ENCODE peak calls at places on chromosomes 13 and 19, in five cellular contexts. W, R, O, K and V are unnamed samples.

GRCh38 chr13:29886446-29886845 is 36.0 kb upstream of the UBL3 start:
- DNase-seq in W (no peak), R (no peak), O (no peak), K (no peak), V (no peak)

GRCh38 chr19:10214784-10215183 is 16.3 kb downstream of the S1PR2 start:
- DNase-seq in W (peak), R (peak), O (no peak), K (peak), V (no peak)

GRCh38 chr19:35856001-35856400 is 710 bp upstream of the KIRREL2 start:
- DNase-seq in W (no peak), R (no peak), O (no peak), K (no peak), V (no peak)

GRCh38 chr19:22286151-22286810 is at the start of gene ZNF729:
- DNase-seq in W (no peak), R (no peak), O (no peak), K (no peak), V (no peak)

GRCh38 chr19:56508282-56508778 is 675 bp downstream of the ZNF471 start:
- DNase-seq in W (no peak), R (no peak), O (no peak), K (no peak), V (no peak)

GRCh38 chr19:18878858-18879578 is 16.9 kb downstream of the CERS1 start:
- DNase-seq in W (no peak), R (no peak), O (no peak), K (no peak), V (no peak)

GRCh38 chr13:28324181-28324789 is 170.6 kb downstream of the FLT1 start:
- DNase-seq in W (peak), R (peak), O (no peak), K (no peak), V (peak)

GRCh38 chr19:1087813-1088418 is 7.3 kb downstream of the POLR2E start:
- DNase-seq in W (no peak), R (no peak), O (no peak), K (no peak), V (peak)

GRCh38 chr13:74289861-74290260 is 155.7 kb upstream of the KLF12 start:
- DNase-seq in W (no peak), R (no peak), O (no peak), K (no peak), V (no peak)

GRCh38 chr13:50509167-50509566 is 334.3 kb downstream of the DLEU7 start:
- DNase-seq in W (no peak), R (no peak), O (no peak), K (no peak), V (no peak)

GRCh38 chr13:44739120-44739519 is 163.0 kb upstream of the TSC22D1 start:
- DNase-seq in W (no peak), R (no peak), O (no peak), K (no peak), V (no peak)

GRCh38 chr19:17889609-17890214 is 18.0 kb downstream of the SLC5A5 start:
- DNase-seq in W (peak), R (peak), O (no peak), K (peak), V (peak)

GRCh38 chr13:107462501-107462900 is 752.8 kb downstream of the LIG4 start:
- DNase-seq in W (no peak), R (no peak), O (no peak), K (no peak), V (no peak)

GRCh38 chr13:109684836-109685602 is 101.4 kb downstream of the IRS2 start:
- DNase-seq in W (peak), R (peak), O (no peak), K (no peak), V (no peak)

GRCh38 chr19:40718774-40719391 is 2.0 kb downstream of the ITPKC start:
- DNase-seq in W (peak), R (peak), O (no peak), K (peak), V (no peak)

GRCh38 chr13:44364601-44365000 is 9.0 kb upstream of the SERP2 start:
- DNase-seq in W (peak), R (peak), O (no peak), K (peak), V (no peak)

GRCh38 chr19:7831452-7831851 is 1.4 kb downstream of the EVI5L start:
- DNase-seq in W (peak), R (peak), O (no peak), K (peak), V (peak)

GRCh38 chr19:18674616-18675015 is 8.9 kb upstream of the CRTC1 start:
- DNase-seq in W (peak), R (peak), O (no peak), K (peak), V (no peak)

GRCh38 chr13:26528527-26528926 is 29.0 kb upstream of the WASF3 start:
- DNase-seq in W (no peak), R (no peak), O (no peak), K (no peak), V (no peak)

GRCh38 chr19:52734340-52734892 is 428 bp downstream of the ZNF611 start:
- DNase-seq in W (no peak), R (no peak), O (no peak), K (no peak), V (no peak)

GRCh38 chr13:41915096-41915495 is 45.8 kb downstream of the VWA8 start:
- DNase-seq in W (no peak), R (peak), O (no peak), K (no peak), V (no peak)

GRCh38 chr19:18418034-18418724 is 1.0 kb upstream of the SSBP4 start:
- DNase-seq in W (no peak), R (no peak), O (no peak), K (no peak), V (no peak)

GRCh38 chr19:18274776-18275356 is 614 bp upstream of the IQCN start:
- DNase-seq in W (peak), R (peak), O (no peak), K (peak), V (peak)

GRCh38 chr19:1373534-1374249 is 10.0 kb upstream of the NDUFS7 start:
- DNase-seq in W (no peak), R (peak), O (no peak), K (no peak), V (no peak)

GRCh38 chr13:21240586-21240985 is 64.1 kb downstream of the MRPL57 start:
- DNase-seq in W (peak), R (peak), O (no peak), K (peak), V (no peak)

GRCh38 chr13:105638446-105638845 is 897.0 kb downstream of the EFNB2 start:
- DNase-seq in W (no peak), R (no peak), O (no peak), K (peak), V (no peak)

GRCh38 chr19:35154535-35155406 is at the start of gene FXYD5:
- DNase-seq in W (peak), R (peak), O (peak), K (peak), V (peak)

GRCh38 chr13:24680258-24680920 is at the start of gene ATP12A:
- DNase-seq in W (no peak), R (no peak), O (no peak), K (no peak), V (no peak)

GRCh38 chr13:38563739-38564138 is 123.1 kb upstream of the FREM2 start:
- DNase-seq in W (no peak), R (no peak), O (no peak), K (no peak), V (no peak)

GRCh38 chr13:98785968-98786367 is 33.5 kb upstream of the SLC15A1 start:
- DNase-seq in W (no peak), R (no peak), O (no peak), K (no peak), V (no peak)

GRCh38 chr19:29170554-29170953 is 42.4 kb downstream of the UQCRFS1 start:
- DNase-seq in W (no peak), R (no peak), O (no peak), K (no peak), V (no peak)

GRCh38 chr13:99647593-99647980 is 146.3 kb downstream of the TM9SF2 start:
- DNase-seq in W (no peak), R (no peak), O (no peak), K (no peak), V (no peak)

GRCh38 chr19:18390075-18390909 is 4.3 kb downstream of the GDF15 start:
- DNase-seq in W (no peak), R (peak), O (no peak), K (no peak), V (no peak)

GRCh38 chr13:50543767-50544166 is 299.7 kb downstream of the DLEU7 start:
- DNase-seq in W (peak), R (peak), O (peak), K (peak), V (no peak)

GRCh38 chr19:29086182-29086581 is 126.8 kb downstream of the UQCRFS1 start:
- DNase-seq in W (no peak), R (no peak), O (no peak), K (no peak), V (no peak)

GRCh38 chr19:50894478-50895356 is 16.5 kb downstream of the KLK4 start:
- DNase-seq in W (no peak), R (no peak), O (no peak), K (no peak), V (no peak)

GRCh38 chr13:49064459-49064858 is 88.7 kb downstream of the FNDC3A start:
- DNase-seq in W (no peak), R (no peak), O (no peak), K (no peak), V (no peak)

GRCh38 chr19:29521291-29522075 is 4.3 kb upstream of the VSTM2B start:
- DNase-seq in W (no peak), R (no peak), O (no peak), K (no peak), V (no peak)

GRCh38 chr19:55391702-55392615 is 6.2 kb downstream of the RPL28 start:
- DNase-seq in W (peak), R (no peak), O (peak), K (no peak), V (no peak)

GRCh38 chr13:19960673-19961015 is 2.1 kb downstream of the ZMYM2 start:
- DNase-seq in W (no peak), R (peak), O (no peak), K (no peak), V (peak)
- H3K4me3 ChIP-seq in W (peak), R (peak), O (peak), K (peak), V (peak)

GRCh38 chr19:14761607-14762006 is 16.8 kb downstream of the ADGRE2 start:
- DNase-seq in W (no peak), R (no peak), O (no peak), K (no peak), V (no peak)
- TF ChIP-seq CTCF in W (no peak), R (no peak), O (no peak), K (no peak), V (no peak)

DNA sequence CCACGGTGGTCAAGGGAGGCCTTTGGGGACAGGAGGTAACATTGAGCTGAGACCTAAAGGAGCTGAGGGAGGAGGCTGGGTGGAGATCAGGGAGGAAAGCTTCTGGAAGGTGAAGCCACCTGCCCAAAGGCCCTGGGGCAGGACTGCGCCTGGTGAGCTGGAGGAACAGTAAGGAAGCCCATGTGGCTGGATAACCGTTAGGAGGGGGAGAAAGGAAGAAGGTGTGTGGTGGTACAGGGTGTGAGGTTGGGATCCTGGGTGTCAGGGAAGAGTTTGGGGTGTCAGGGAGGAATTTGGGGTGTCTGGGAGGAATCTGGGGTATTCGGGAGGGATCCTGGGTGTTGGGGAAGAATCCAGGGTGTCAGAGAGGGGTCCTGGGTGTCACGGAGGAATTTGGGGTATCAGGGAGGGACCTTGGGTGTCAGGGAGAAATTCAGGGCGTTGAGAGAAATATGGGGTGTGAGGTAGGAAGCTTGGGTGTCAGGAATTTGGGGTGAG is 695 bp downstream of the TICAM1 start:
- DNase-seq in W (peak), R (no peak), O (no peak), K (no peak), V (no peak)
- H3K4me3 ChIP-seq in W (peak), R (peak), O (peak), K (peak), V (no peak)

GRCh38 chr13:36207672-36208071 is 6.7 kb downstream of the SOHLH2 start:
- DNase-seq in W (no peak), R (peak), O (no peak), K (no peak), V (peak)
- TF ChIP-seq CTCF in W (peak), R (no peak), O (no peak), K (no peak), V (no peak)

GRCh38 chr19:32336259-32337111 is 8.9 kb upstream of the ZNF507 start:
- DNase-seq in W (peak), R (peak), O (no peak), K (no peak), V (peak)
- H3K4me3 ChIP-seq in W (no peak), R (peak), O (peak), K (no peak), V (no peak)

GRCh38 chr13:57553932-57554331 is 77.6 kb upstream of the PCDH17 start:
- DNase-seq in W (no peak), R (no peak), O (no peak), K (no peak), V (no peak)

GRCh38 chr13:57552441-57552840 is 79.1 kb upstream of the PCDH17 start:
- DNase-seq in W (no peak), R (no peak), O (no peak), K (no peak), V (no peak)

DNA sequence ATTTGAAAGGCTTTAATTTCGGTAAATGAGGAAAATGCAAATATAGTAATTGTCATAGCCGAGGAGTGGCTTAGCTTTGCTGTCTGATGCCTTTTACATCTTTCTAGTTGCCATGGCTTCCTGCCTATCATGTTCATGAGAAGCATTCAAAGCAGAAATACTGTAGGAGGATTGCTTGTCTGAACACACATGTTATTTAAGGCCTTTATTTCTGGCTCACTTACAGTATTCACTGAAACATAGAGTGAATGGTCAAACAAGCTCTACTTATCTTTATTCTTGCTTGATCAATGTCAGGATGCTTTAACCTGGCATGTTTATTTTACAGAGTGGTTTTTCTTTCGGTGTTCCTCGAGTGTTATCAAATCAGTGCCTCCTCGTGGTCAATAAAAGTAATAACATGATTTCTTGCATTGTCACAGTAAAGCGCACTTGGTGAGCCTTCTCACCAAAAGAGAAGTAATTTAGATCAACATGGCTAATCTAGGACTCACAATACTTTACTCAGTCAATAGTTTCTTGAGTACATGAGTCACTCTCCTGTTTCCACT is 73.5 kb upstream of the PCDH17 start:
- DNase-seq in W (peak), R (peak), O (no peak), K (no peak), V (peak)
- TF ChIP-seq CTCF in W (peak), R (no peak), O (no peak), K (peak), V (no peak)

DNA sequence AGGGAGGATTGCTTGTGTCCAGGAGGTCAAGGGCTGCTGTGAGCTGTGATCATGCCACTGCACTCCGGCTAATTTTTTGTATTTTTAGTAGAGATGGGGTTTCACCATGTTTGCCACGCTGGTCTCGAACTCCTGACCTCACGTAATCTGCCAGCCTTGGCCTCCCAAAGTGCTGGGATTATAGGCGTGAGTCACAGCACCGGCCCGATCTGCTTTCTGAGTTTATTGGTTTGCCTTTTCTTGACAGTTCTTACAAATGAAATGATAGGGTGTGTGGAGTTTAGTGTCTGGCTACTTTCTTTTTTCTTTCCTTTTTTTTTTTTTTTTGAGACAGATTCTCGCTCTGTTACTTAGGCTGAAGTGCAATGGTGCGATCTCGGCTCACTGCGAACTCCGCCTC is 848 bp downstream of the C19orf44 start:
- DNase-seq in W (peak), R (peak), O (no peak), K (no peak), V (no peak)
- H3K4me3 ChIP-seq in W (peak), R (peak), O (peak), K (peak), V (peak)

GRCh38 chr13:113042456-113042855 is 63.1 kb upstream of the F7 start:
- DNase-seq in W (no peak), R (no peak), O (no peak), K (no peak), V (no peak)

GRCh38 chr13:113044431-113045114 is 61.0 kb upstream of the F7 start:
- DNase-seq in W (no peak), R (no peak), O (no peak), K (no peak), V (no peak)

GRCh38 chr13:113041821-113042335 is 63.7 kb upstream of the F7 start:
- DNase-seq in W (no peak), R (no peak), O (no peak), K (no peak), V (no peak)

GRCh38 chr13:113043931-113044330 is 61.7 kb upstream of the F7 start:
- DNase-seq in W (no peak), R (no peak), O (no peak), K (no peak), V (no peak)

GRCh38 chr13:113043001-113043630 is 62.5 kb upstream of the F7 start:
- DNase-seq in W (no peak), R (no peak), O (no peak), K (no peak), V (no peak)
- TF ChIP-seq CTCF in W (no peak), R (no peak), O (no peak), K (no peak), V (no peak)

GRCh38 chr13:67096418-67096817 is 133.7 kb downstream of the PCDH9 start:
- DNase-seq in W (no peak), R (no peak), O (no peak), K (no peak), V (no peak)

GRCh38 chr13:67097856-67098255 is 132.3 kb downstream of the PCDH9 start:
- DNase-seq in W (no peak), R (no peak), O (no peak), K (no peak), V (no peak)

GRCh38 chr13:67099494-67099893 is 130.6 kb downstream of the PCDH9 start:
- DNase-seq in W (no peak), R (no peak), O (no peak), K (no peak), V (no peak)

GRCh38 chr13:67101730-67102467 is 128.2 kb downstream of the PCDH9 start:
- DNase-seq in W (no peak), R (peak), O (no peak), K (peak), V (no peak)

GRCh38 chr13:67100723-67101122 is 129.4 kb downstream of the PCDH9 start:
- DNase-seq in W (no peak), R (peak), O (no peak), K (peak), V (no peak)
- H3K4me3 ChIP-seq in W (no peak), R (no peak), O (no peak), K (no peak), V (no peak)